ENCODE peak calls at places on chromosomes 4 and X, in four cellular contexts. R is A549, S is amygdala, V is IMR-90. E is an unnamed sample.
A peak's percentile ranks its signal among the peaks of the same experiment; 100 is the strongest.

GRCh38 chr4:94451669-94452475 is at the start of gene PDLIM5:
- DNase-seq in V (peak; percentile 84), R (peak; percentile 89), S (peak; percentile 52), E (peak; percentile 95)

GRCh38 chr4:136241221-136241986 is 1290.9 kb downstream of the PCDH18 start:
- DNase-seq in S (no peak), R (no peak), V (no peak), E (no peak)

GRCh38 chr4:91840359-91840758 is 463.4 kb upstream of the GRID2 start:
- DNase-seq in S (no peak), V (no peak), R (no peak), E (peak; percentile 16)

GRCh38 chrX:9825966-9826365 is 39.7 kb downstream of the SHROOM2 start:
- DNase-seq in S (no peak), V (no peak), R (no peak), E (no peak)

GRCh38 chrX:18390941-18391538 is 34.4 kb upstream of the CDKL5 start:
- DNase-seq in R (peak; percentile 77), V (peak; percentile 63), S (peak; percentile 0), E (peak; percentile 29)

GRCh38 chrX:48683411-48683982 is at the start of gene WAS:
- DNase-seq in V (no peak), R (no peak), S (no peak), E (no peak)

GRCh38 chr4:33149658-33150057 is 2429.5 kb downstream of the PCDH7 start:
- DNase-seq in S (no peak), R (no peak), V (no peak), E (no peak)

GRCh38 chr4:108937066-108937465 is 174.2 kb upstream of the ETNPPL start:
- DNase-seq in S (no peak), V (peak; percentile 38), R (no peak), E (no peak)

GRCh38 chr4:123555500-123556273 is 159.1 kb downstream of the SPRY1 start:
- DNase-seq in S (no peak), R (peak; percentile 81), V (peak; percentile 74), E (peak; percentile 3)

GRCh38 chr4:140219567-140219966 is 65.6 kb upstream of the MAML3 start:
- DNase-seq in R (no peak), V (no peak), S (no peak), E (no peak)